ENCODE peak calls at places on chromosomes 12 and 14, in ten cellular contexts. K is A549, Z is GM23248, U is pancreas, N is H1, S is WERI-Rb-1, V is HCT116, Y is left lung, D is lung, G is kidney. L is an unnamed sample. For H3K9me3, the result is how much of the 10 kb centered on the place peaks cover.

GRCh38 chr12:87425942-87426554 is 603.2 kb downstream of the C12orf50 start:
- DNase-seq in K (no peak), Z (no peak), U (no peak), N (no peak), S (no peak), V (peak), Y (no peak), D (no peak), G (no peak), L (no peak)

GRCh38 chr14:96573473-96574100 is 71.4 kb downstream of the PAPOLA start:
- DNase-seq in K (no peak), Z (no peak), U (no peak), N (no peak), S (no peak), V (no peak), Y (no peak), D (no peak), G (no peak), L (no peak)

GRCh38 chr14:54882521-54882920 is 20.1 kb downstream of the GCH1 start:
- DNase-seq in K (no peak), Z (no peak), U (no peak), N (no peak), S (no peak), V (no peak), Y (no peak), D (no peak), G (no peak), L (no peak)

GRCh38 chr12:125983094-125983783 is 918.0 kb downstream of the AACS start:
- DNase-seq in K (peak), Z (no peak), U (peak), N (peak), S (peak), V (no peak), Y (peak), D (no peak), G (no peak), L (peak)

GRCh38 chr12:53816360-53817020 is 64.7 kb upstream of the CISTR start:
- DNase-seq in K (no peak), Z (no peak), U (no peak), N (no peak), S (no peak), V (no peak), Y (no peak), D (no peak), G (no peak), L (no peak)

GRCh38 chr14:96564389-96564788 is 62.2 kb downstream of the PAPOLA start:
- DNase-seq in K (no peak), Z (peak), U (no peak), N (no peak), S (no peak), V (no peak), Y (no peak), D (no peak), G (no peak), L (no peak)

GRCh38 chr12:92696240-92696639 is 6.5 kb upstream of the PLEKHG7 start:
- DNase-seq in K (no peak), Z (peak), U (no peak), N (no peak), S (no peak), V (no peak), Y (no peak), D (no peak), G (no peak), L (no peak)

GRCh38 chr14:72888636-72889201 is 5.2 kb downstream of the DPF3 start:
- DNase-seq in K (no peak), Z (peak), U (no peak), N (no peak), S (no peak), V (no peak), Y (no peak), D (no peak), G (no peak), L (no peak)

GRCh38 chr12:131913666-131914065 is 15.4 kb upstream of the PUS1 start:
- DNase-seq in K (no peak), Z (no peak), U (no peak), N (no peak), S (no peak), V (no peak), Y (no peak), D (no peak), G (no peak), L (no peak)

GRCh38 chr14:61438497-61438859 is 117.1 kb downstream of the PRKCH start:
- DNase-seq in K (peak), Z (no peak), U (no peak), N (no peak), S (no peak), V (no peak), Y (no peak), D (no peak), G (no peak), L (no peak)

GRCh38 chr12:96809522-96809921 is 97.5 kb upstream of the NEDD1 start:
- DNase-seq in K (no peak), Z (no peak), U (no peak), N (no peak), S (no peak), V (no peak), Y (no peak), D (no peak), G (no peak), L (no peak)

GRCh38 chr14:105412768-105413541 is 6.7 kb upstream of the MTA1 start:
- DNase-seq in K (no peak), Z (no peak), U (no peak), N (no peak), S (peak), V (no peak), Y (no peak), D (no peak), G (no peak), L (no peak)

GRCh38 chr14:32167907-32168306 is 33.9 kb upstream of the RNU6-7 start:
- DNase-seq in K (no peak), Z (no peak), U (no peak), N (no peak), S (no peak), V (no peak), Y (no peak), D (no peak), G (no peak), L (no peak)

GRCh38 chr14:104140463-104141331 is 2.3 kb downstream of the KIF26A start:
- DNase-seq in K (no peak), Z (no peak), U (peak), N (peak), S (peak), V (no peak), Y (no peak), D (no peak), G (peak), L (no peak)

GRCh38 chr12:96108321-96108720 is 72.9 kb upstream of the LTA4H start:
- DNase-seq in K (no peak), Z (no peak), U (no peak), N (no peak), S (no peak), V (no peak), Y (peak), D (peak), G (peak), L (peak)

GRCh38 chr12:106307176-106307575 is 4.6 kb downstream of the TCP11L2 start:
- DNase-seq in K (no peak), Z (no peak), U (no peak), N (no peak), S (no peak), V (no peak), Y (no peak), D (no peak), G (no peak), L (no peak)
- H3K27ac ChIP-seq in K (no peak), Z (no peak), U (no peak), N (no peak), S (no peak), V (no peak), Y (no peak), D (no peak), G (no peak), L (no peak)

GRCh38 chr14:106841701-106842100 is 1315.3 kb downstream of the TMEM121 start:
- DNase-seq in K (no peak), Z (no peak), U (no peak), N (no peak), S (no peak), V (no peak), Y (no peak), D (peak), G (no peak), L (peak)

GRCh38 chr14:106842687-106843086 is 1316.3 kb downstream of the TMEM121 start:
- DNase-seq in K (peak), Z (no peak), U (peak), N (no peak), S (peak), V (no peak), Y (no peak), D (no peak), G (no peak), L (no peak)

GRCh38 chr14:106840258-106840657 is 1313.9 kb downstream of the TMEM121 start:
- DNase-seq in K (no peak), Z (no peak), U (no peak), N (no peak), S (peak), V (no peak), Y (no peak), D (no peak), G (no peak), L (no peak)

GRCh38 chr14:106837870-106838269 is 1311.5 kb downstream of the TMEM121 start:
- DNase-seq in K (no peak), Z (no peak), U (no peak), N (no peak), S (no peak), V (no peak), Y (no peak), D (no peak), G (no peak), L (no peak)

GRCh38 chr14:106838991-106839769 is 1312.8 kb downstream of the TMEM121 start:
- DNase-seq in K (no peak), Z (no peak), U (no peak), N (no peak), S (no peak), V (no peak), Y (no peak), D (no peak), G (no peak), L (no peak)
- H3K9me3 ChIP-seq in K (under half), Z (under half), U (under half), N (half or more), S (under half), V (under half), Y (under half), D (under half), G (under half), L (under half)

DNA sequence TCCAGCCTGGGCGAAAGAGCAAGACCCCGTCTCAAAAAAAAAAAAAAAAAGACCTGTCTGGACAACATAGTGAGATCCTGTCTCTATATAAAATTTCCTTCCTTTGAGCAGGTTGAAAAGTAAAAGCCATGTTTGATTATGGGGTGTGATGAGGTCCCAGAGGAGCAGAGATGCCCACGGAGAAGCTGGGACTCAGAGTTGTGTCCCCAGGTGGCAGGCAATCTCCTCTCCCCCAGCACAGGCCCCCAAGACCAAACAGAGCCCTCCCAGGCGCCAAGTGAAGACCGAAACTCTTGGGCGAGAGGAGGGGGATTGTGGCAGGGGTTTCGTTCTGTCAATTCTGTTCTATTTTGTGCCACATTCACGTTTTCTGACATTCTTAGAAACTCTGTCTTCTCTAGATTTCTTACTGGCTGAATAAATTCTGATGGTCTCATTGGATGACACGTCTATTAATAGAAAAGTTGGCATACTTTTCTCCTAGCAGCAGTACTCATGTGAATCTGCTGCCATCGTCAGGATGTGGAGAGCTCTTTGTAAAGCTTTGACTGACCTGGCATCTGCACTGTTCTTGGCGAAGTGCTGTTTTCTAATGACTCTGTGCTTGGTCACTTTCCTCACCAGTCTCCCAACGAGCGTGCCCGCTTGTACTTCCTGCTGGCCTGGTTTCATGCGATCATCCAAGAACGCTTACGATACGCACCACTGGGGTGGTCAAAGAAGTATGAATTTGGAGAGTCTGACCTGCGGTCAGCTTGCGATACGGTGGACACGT is 43.4 kb downstream of the HSP90AA1 start:
- DNase-seq in K (no peak), Z (peak), U (no peak), N (no peak), S (no peak), V (no peak), Y (no peak), D (no peak), G (no peak), L (no peak)
- H3K27ac ChIP-seq in K (no peak), Z (peak), U (no peak), N (no peak), S (no peak), V (no peak), Y (no peak), D (peak), G (no peak), L (no peak)

GRCh38 chr14:25340882-25341281 is 290.9 kb upstream of the STXBP6 start:
- DNase-seq in K (no peak), Z (no peak), U (no peak), N (no peak), S (no peak), V (no peak), Y (no peak), D (no peak), G (no peak), L (no peak)
- H3K9me3 ChIP-seq in K (under half), Z (under half), U (under half), N (under half), S (under half), V (under half), Y (under half), D (under half), G (under half), L (under half)

GRCh38 chr14:100587248-100587762 is at the start of gene BEGAIN:
- DNase-seq in K (no peak), Z (no peak), U (no peak), N (no peak), S (no peak), V (no peak), Y (peak), D (no peak), G (peak), L (no peak)
- H3K27ac ChIP-seq in K (peak), Z (no peak), U (no peak), N (no peak), S (peak), V (peak), Y (no peak), D (no peak), G (no peak), L (no peak)

GRCh38 chr12:133156125-133156690 is 25.1 kb upstream of the ZNF268 start:
- DNase-seq in K (no peak), Z (peak), U (no peak), N (no peak), S (no peak), V (no peak), Y (no peak), D (no peak), G (no peak), L (no peak)
- H3K9me3 ChIP-seq in K (half or more), Z (under half), U (under half), N (half or more), S (half or more), V (under half), Y (half or more), D (half or more), G (half or more), L (under half)

L was measured in PC-9.